ENCODE peak calls at places on chromosomes 5 and 9, in eight cellular contexts. Q is cardiac fibroblast, L is left colon, H is nephron progenitor cell, O is MCF 10A, X is ovary, Z is NCI-H2171 treated with DMSO at 0.1 percent for 48 hours, S is astrocyte of the spinal cord. U is an unnamed sample.

GRCh38 chr5:1312993-1313833 is 18.3 kb upstream of the TERT start:
- DNase-seq in Q (no peak), L (no peak), H (peak), O (peak), X (no peak), Z (no peak), S (no peak), U (no peak)

GRCh38 chr9:137369911-137370630 is 52.9 kb downstream of the EXD3 start:
- DNase-seq in Q (no peak), L (peak), H (no peak), O (no peak), X (peak), Z (peak), S (no peak), U (no peak)

GRCh38 chr9:134963546-134963945 is 45.8 kb upstream of the FCN1 start:
- DNase-seq in Q (no peak), L (no peak), H (no peak), O (no peak), X (no peak), Z (no peak), S (no peak), U (no peak)

GRCh38 chr9:78026947-78027346 is 4.7 kb downstream of the GNAQ start:
- DNase-seq in Q (peak), L (no peak), H (no peak), O (peak), X (no peak), Z (no peak), S (no peak), U (no peak)

GRCh38 chr5:472076-472655 is 29.2 kb downstream of the EXOC3 start:
- DNase-seq in Q (peak), L (peak), H (peak), O (peak), X (peak), Z (no peak), S (no peak), U (no peak)

GRCh38 chr5:139470821-139471300 is at the start of gene SMIM33:
- DNase-seq in Q (no peak), L (peak), H (no peak), O (no peak), X (no peak), Z (no peak), S (no peak), U (no peak)

GRCh38 chr9:126916909-126917308 is 2.3 kb downstream of the RALGPS1 start:
- DNase-seq in Q (no peak), L (no peak), H (no peak), O (no peak), X (no peak), Z (no peak), S (no peak), U (peak)

GRCh38 chr5:79021753-79022152 is 36.6 kb upstream of the ARSB start:
- DNase-seq in Q (no peak), L (no peak), H (peak), O (no peak), X (no peak), Z (peak), S (no peak), U (no peak)

GRCh38 chr9:125099816-125100215 is 43.5 kb downstream of the SCAI start:
- DNase-seq in Q (no peak), L (no peak), H (no peak), O (no peak), X (no peak), Z (no peak), S (no peak), U (no peak)

GRCh38 chr9:27572918-27573698 is at the start of gene C9orf72:
- DNase-seq in Q (no peak), L (peak), H (peak), O (no peak), X (peak), Z (peak), S (peak), U (peak)

GRCh38 chr5:111461261-111461671 is 51.1 kb downstream of the STARD4 start:
- DNase-seq in Q (peak), L (no peak), H (peak), O (no peak), X (peak), Z (peak), S (peak), U (peak)

GRCh38 chr9:137348781-137349470 is 46.9 kb upstream of the NRARP start:
- DNase-seq in Q (no peak), L (no peak), H (no peak), O (no peak), X (no peak), Z (no peak), S (no peak), U (no peak)

GRCh38 chr9:112971415-112971814 is 40.6 kb downstream of the ZNF883 start:
- DNase-seq in Q (peak), L (peak), H (peak), O (peak), X (no peak), Z (no peak), S (peak), U (peak)

GRCh38 chr5:54718647-54719046 is 201.1 kb downstream of the SNX18 start:
- DNase-seq in Q (peak), L (no peak), H (no peak), O (no peak), X (no peak), Z (peak), S (peak), U (no peak)